ENCODE peak calls at places on chromosomes 5 and 9, in five cellular contexts. One of them, this sample, is unnamed.

GRCh38 chr5:16784843-16785791 is 151.0 kb downstream of the MYO10 start:
- DNase-seq in kidney epithelial cell: no peak
- DNase-seq in PC-9: no peak
- DNase-seq in esophagus squamous epithelium: no peak
- DNase-seq in stimulated activated CD4-positive, alpha-beta T cell treated with anti-CD3 and anti-CD28 coated beads, Interleukin-12 subunit alpha, Interleukin-12 subunit beta, amount 100 ng/mL, for 4 hours: peak
- DNase-seq in this sample: no peak

GRCh38 chr5:90479611-90480385 is 5.1 kb downstream of the POLR3G start:
- DNase-seq in kidney epithelial cell: no peak
- DNase-seq in PC-9: no peak
- DNase-seq in esophagus squamous epithelium: no peak
- DNase-seq in stimulated activated CD4-positive, alpha-beta T cell treated with anti-CD3 and anti-CD28 coated beads, Interleukin-12 subunit alpha, Interleukin-12 subunit beta, amount 100 ng/mL, for 4 hours: no peak
- DNase-seq in this sample: no peak

GRCh38 chr5:138466058-138466899 is 1.0 kb downstream of the EGR1 start:
- DNase-seq in kidney epithelial cell: no peak
- DNase-seq in PC-9: peak
- DNase-seq in esophagus squamous epithelium: no peak
- DNase-seq in stimulated activated CD4-positive, alpha-beta T cell treated with anti-CD3 and anti-CD28 coated beads, Interleukin-12 subunit alpha, Interleukin-12 subunit beta, amount 100 ng/mL, for 4 hours: no peak
- DNase-seq in this sample: peak

GRCh38 chr9:76610009-76610352 is 151.0 kb downstream of the GCNT1 start:
- DNase-seq in kidney epithelial cell: no peak
- DNase-seq in PC-9: no peak
- DNase-seq in esophagus squamous epithelium: no peak
- DNase-seq in stimulated activated CD4-positive, alpha-beta T cell treated with anti-CD3 and anti-CD28 coated beads, Interleukin-12 subunit alpha, Interleukin-12 subunit beta, amount 100 ng/mL, for 4 hours: no peak
- DNase-seq in this sample: peak

GRCh38 chr5:113514263-113514590 is 733 bp downstream of the YTHDC2 start:
- DNase-seq in kidney epithelial cell: no peak
- DNase-seq in PC-9: no peak
- DNase-seq in esophagus squamous epithelium: no peak
- DNase-seq in stimulated activated CD4-positive, alpha-beta T cell treated with anti-CD3 and anti-CD28 coated beads, Interleukin-12 subunit alpha, Interleukin-12 subunit beta, amount 100 ng/mL, for 4 hours: no peak
- DNase-seq in this sample: peak

GRCh38 chr5:111680737-111681413 is 76.1 kb downstream of the NREP start:
- DNase-seq in kidney epithelial cell: peak
- DNase-seq in PC-9: peak
- DNase-seq in esophagus squamous epithelium: no peak
- DNase-seq in stimulated activated CD4-positive, alpha-beta T cell treated with anti-CD3 and anti-CD28 coated beads, Interleukin-12 subunit alpha, Interleukin-12 subunit beta, amount 100 ng/mL, for 4 hours: no peak
- DNase-seq in this sample: no peak

GRCh38 chr9:6443661-6444060 is 30.7 kb downstream of the UHRF2 start:
- DNase-seq in kidney epithelial cell: no peak
- DNase-seq in PC-9: no peak
- DNase-seq in esophagus squamous epithelium: no peak
- DNase-seq in stimulated activated CD4-positive, alpha-beta T cell treated with anti-CD3 and anti-CD28 coated beads, Interleukin-12 subunit alpha, Interleukin-12 subunit beta, amount 100 ng/mL, for 4 hours: no peak
- DNase-seq in this sample: no peak

GRCh38 chr5:142275496-142275895 is 49.3 kb downstream of the SPRY4 start:
- DNase-seq in kidney epithelial cell: no peak
- DNase-seq in PC-9: peak
- DNase-seq in esophagus squamous epithelium: no peak
- DNase-seq in stimulated activated CD4-positive, alpha-beta T cell treated with anti-CD3 and anti-CD28 coated beads, Interleukin-12 subunit alpha, Interleukin-12 subunit beta, amount 100 ng/mL, for 4 hours: no peak
- DNase-seq in this sample: no peak

GRCh38 chr5:156411-157072 is 34.8 kb upstream of the LRRC14B start:
- DNase-seq in kidney epithelial cell: no peak
- DNase-seq in PC-9: no peak
- DNase-seq in esophagus squamous epithelium: no peak
- DNase-seq in stimulated activated CD4-positive, alpha-beta T cell treated with anti-CD3 and anti-CD28 coated beads, Interleukin-12 subunit alpha, Interleukin-12 subunit beta, amount 100 ng/mL, for 4 hours: no peak
- DNase-seq in this sample: no peak

GRCh38 chr5:107153304-107153703 is 517.4 kb downstream of the EFNA5 start:
- DNase-seq in kidney epithelial cell: no peak
- DNase-seq in PC-9: no peak
- DNase-seq in esophagus squamous epithelium: no peak
- DNase-seq in stimulated activated CD4-positive, alpha-beta T cell treated with anti-CD3 and anti-CD28 coated beads, Interleukin-12 subunit alpha, Interleukin-12 subunit beta, amount 100 ng/mL, for 4 hours: no peak
- DNase-seq in this sample: no peak

GRCh38 chr5:59079622-59080620 is 497.0 kb downstream of the RAB3C start:
- DNase-seq in kidney epithelial cell: peak
- DNase-seq in PC-9: peak
- DNase-seq in esophagus squamous epithelium: no peak
- DNase-seq in stimulated activated CD4-positive, alpha-beta T cell treated with anti-CD3 and anti-CD28 coated beads, Interleukin-12 subunit alpha, Interleukin-12 subunit beta, amount 100 ng/mL, for 4 hours: no peak
- DNase-seq in this sample: no peak

GRCh38 chr9:128568470-128569083 is 16.2 kb downstream of the SPTAN1 start:
- DNase-seq in kidney epithelial cell: no peak
- DNase-seq in PC-9: no peak
- DNase-seq in esophagus squamous epithelium: no peak
- DNase-seq in stimulated activated CD4-positive, alpha-beta T cell treated with anti-CD3 and anti-CD28 coated beads, Interleukin-12 subunit alpha, Interleukin-12 subunit beta, amount 100 ng/mL, for 4 hours: no peak
- DNase-seq in this sample: no peak

GRCh38 chr5:78653969-78654368 is 5.4 kb upstream of the LHFPL2 start:
- DNase-seq in kidney epithelial cell: no peak
- DNase-seq in PC-9: no peak
- DNase-seq in esophagus squamous epithelium: no peak
- DNase-seq in stimulated activated CD4-positive, alpha-beta T cell treated with anti-CD3 and anti-CD28 coated beads, Interleukin-12 subunit alpha, Interleukin-12 subunit beta, amount 100 ng/mL, for 4 hours: no peak
- DNase-seq in this sample: no peak

GRCh38 chr5:146344155-146345118 is 5.8 kb downstream of the POU4F3 start:
- DNase-seq in kidney epithelial cell: no peak
- DNase-seq in PC-9: no peak
- DNase-seq in esophagus squamous epithelium: no peak
- DNase-seq in stimulated activated CD4-positive, alpha-beta T cell treated with anti-CD3 and anti-CD28 coated beads, Interleukin-12 subunit alpha, Interleukin-12 subunit beta, amount 100 ng/mL, for 4 hours: no peak
- DNase-seq in this sample: no peak

GRCh38 chr5:26388946-26389345 is 649.4 kb downstream of the CDH9 start:
- DNase-seq in kidney epithelial cell: no peak
- DNase-seq in PC-9: no peak
- DNase-seq in esophagus squamous epithelium: no peak
- DNase-seq in stimulated activated CD4-positive, alpha-beta T cell treated with anti-CD3 and anti-CD28 coated beads, Interleukin-12 subunit alpha, Interleukin-12 subunit beta, amount 100 ng/mL, for 4 hours: no peak
- DNase-seq in this sample: no peak

GRCh38 chr5:40446910-40447309 is 232.8 kb upstream of the PTGER4 start:
- DNase-seq in kidney epithelial cell: peak
- DNase-seq in PC-9: peak
- DNase-seq in esophagus squamous epithelium: no peak
- DNase-seq in stimulated activated CD4-positive, alpha-beta T cell treated with anti-CD3 and anti-CD28 coated beads, Interleukin-12 subunit alpha, Interleukin-12 subunit beta, amount 100 ng/mL, for 4 hours: no peak
- DNase-seq in this sample: peak

GRCh38 chr9:93826209-93826608 is 128.9 kb downstream of the BARX1 start:
- DNase-seq in kidney epithelial cell: no peak
- DNase-seq in PC-9: no peak
- DNase-seq in esophagus squamous epithelium: no peak
- DNase-seq in stimulated activated CD4-positive, alpha-beta T cell treated with anti-CD3 and anti-CD28 coated beads, Interleukin-12 subunit alpha, Interleukin-12 subunit beta, amount 100 ng/mL, for 4 hours: peak
- DNase-seq in this sample: peak

GRCh38 chr9:13279284-13280162 is at the start of gene MPDZ:
- DNase-seq in kidney epithelial cell: no peak
- DNase-seq in PC-9: no peak
- DNase-seq in esophagus squamous epithelium: no peak
- DNase-seq in stimulated activated CD4-positive, alpha-beta T cell treated with anti-CD3 and anti-CD28 coated beads, Interleukin-12 subunit alpha, Interleukin-12 subunit beta, amount 100 ng/mL, for 4 hours: no peak
- DNase-seq in this sample: no peak

GRCh38 chr5:39202594-39203290 is 16.6 kb downstream of the FYB1 start:
- DNase-seq in kidney epithelial cell: no peak
- DNase-seq in PC-9: no peak
- DNase-seq in esophagus squamous epithelium: no peak
- DNase-seq in stimulated activated CD4-positive, alpha-beta T cell treated with anti-CD3 and anti-CD28 coated beads, Interleukin-12 subunit alpha, Interleukin-12 subunit beta, amount 100 ng/mL, for 4 hours: no peak
- DNase-seq in this sample: no peak

GRCh38 chr5:96714951-96715451 is 52.8 kb downstream of the CAST start:
- DNase-seq in kidney epithelial cell: no peak
- DNase-seq in PC-9: peak
- DNase-seq in esophagus squamous epithelium: no peak
- DNase-seq in stimulated activated CD4-positive, alpha-beta T cell treated with anti-CD3 and anti-CD28 coated beads, Interleukin-12 subunit alpha, Interleukin-12 subunit beta, amount 100 ng/mL, for 4 hours: no peak
- DNase-seq in this sample: peak

GRCh38 chr5:169299146-169299545 is 1.8 kb downstream of the SLIT3 start:
- DNase-seq in kidney epithelial cell: no peak
- DNase-seq in PC-9: no peak
- DNase-seq in esophagus squamous epithelium: no peak
- DNase-seq in stimulated activated CD4-positive, alpha-beta T cell treated with anti-CD3 and anti-CD28 coated beads, Interleukin-12 subunit alpha, Interleukin-12 subunit beta, amount 100 ng/mL, for 4 hours: no peak
- DNase-seq in this sample: no peak

GRCh38 chr9:115921301-115921700 is 232.3 kb upstream of the PAPPA start:
- DNase-seq in kidney epithelial cell: no peak
- DNase-seq in PC-9: no peak
- DNase-seq in esophagus squamous epithelium: no peak
- DNase-seq in stimulated activated CD4-positive, alpha-beta T cell treated with anti-CD3 and anti-CD28 coated beads, Interleukin-12 subunit alpha, Interleukin-12 subunit beta, amount 100 ng/mL, for 4 hours: no peak
- DNase-seq in this sample: no peak

GRCh38 chr5:72000707-72001106 is 106.6 kb upstream of the MAP1B start:
- DNase-seq in kidney epithelial cell: no peak
- DNase-seq in PC-9: no peak
- DNase-seq in esophagus squamous epithelium: no peak
- DNase-seq in stimulated activated CD4-positive, alpha-beta T cell treated with anti-CD3 and anti-CD28 coated beads, Interleukin-12 subunit alpha, Interleukin-12 subunit beta, amount 100 ng/mL, for 4 hours: no peak
- DNase-seq in this sample: no peak

GRCh38 chr9:18820566-18821095 is 212.4 kb downstream of the SAXO1 start:
- DNase-seq in kidney epithelial cell: no peak
- DNase-seq in PC-9: no peak
- DNase-seq in esophagus squamous epithelium: no peak
- DNase-seq in stimulated activated CD4-positive, alpha-beta T cell treated with anti-CD3 and anti-CD28 coated beads, Interleukin-12 subunit alpha, Interleukin-12 subunit beta, amount 100 ng/mL, for 4 hours: no peak
- DNase-seq in this sample: no peak

GRCh38 chr9:35484406-35484805 is 5.5 kb upstream of the RUSC2 start:
- DNase-seq in kidney epithelial cell: no peak
- DNase-seq in PC-9: no peak
- DNase-seq in esophagus squamous epithelium: no peak
- DNase-seq in stimulated activated CD4-positive, alpha-beta T cell treated with anti-CD3 and anti-CD28 coated beads, Interleukin-12 subunit alpha, Interleukin-12 subunit beta, amount 100 ng/mL, for 4 hours: no peak
- DNase-seq in this sample: no peak

GRCh38 chr5:173645897-173646574 is 29.6 kb upstream of the BOD1 start:
- DNase-seq in kidney epithelial cell: no peak
- DNase-seq in PC-9: no peak
- DNase-seq in esophagus squamous epithelium: no peak
- DNase-seq in stimulated activated CD4-positive, alpha-beta T cell treated with anti-CD3 and anti-CD28 coated beads, Interleukin-12 subunit alpha, Interleukin-12 subunit beta, amount 100 ng/mL, for 4 hours: no peak
- DNase-seq in this sample: no peak

GRCh38 chr5:139877129-139877597 is 81.6 kb downstream of the PSD2 start:
- DNase-seq in kidney epithelial cell: no peak
- DNase-seq in PC-9: peak
- DNase-seq in esophagus squamous epithelium: no peak
- DNase-seq in stimulated activated CD4-positive, alpha-beta T cell treated with anti-CD3 and anti-CD28 coated beads, Interleukin-12 subunit alpha, Interleukin-12 subunit beta, amount 100 ng/mL, for 4 hours: no peak
- DNase-seq in this sample: no peak

GRCh38 chr5:124451721-124452383 is 294.6 kb downstream of the ZNF608 start:
- DNase-seq in kidney epithelial cell: no peak
- DNase-seq in PC-9: no peak
- DNase-seq in esophagus squamous epithelium: no peak
- DNase-seq in stimulated activated CD4-positive, alpha-beta T cell treated with anti-CD3 and anti-CD28 coated beads, Interleukin-12 subunit alpha, Interleukin-12 subunit beta, amount 100 ng/mL, for 4 hours: no peak
- DNase-seq in this sample: no peak

GRCh38 chr9:108961151-108961550 is 27.0 kb downstream of the ABITRAM start:
- DNase-seq in kidney epithelial cell: no peak
- DNase-seq in PC-9: no peak
- DNase-seq in esophagus squamous epithelium: no peak
- DNase-seq in stimulated activated CD4-positive, alpha-beta T cell treated with anti-CD3 and anti-CD28 coated beads, Interleukin-12 subunit alpha, Interleukin-12 subunit beta, amount 100 ng/mL, for 4 hours: no peak
- DNase-seq in this sample: no peak

GRCh38 chr5:31095796-31096195 is 97.7 kb upstream of the CDH6 start:
- DNase-seq in kidney epithelial cell: no peak
- DNase-seq in PC-9: no peak
- DNase-seq in esophagus squamous epithelium: no peak
- DNase-seq in stimulated activated CD4-positive, alpha-beta T cell treated with anti-CD3 and anti-CD28 coated beads, Interleukin-12 subunit alpha, Interleukin-12 subunit beta, amount 100 ng/mL, for 4 hours: no peak
- DNase-seq in this sample: no peak

GRCh38 chr9:93899609-93900435 is 55.3 kb downstream of the BARX1 start:
- DNase-seq in kidney epithelial cell: no peak
- DNase-seq in PC-9: no peak
- DNase-seq in esophagus squamous epithelium: no peak
- DNase-seq in stimulated activated CD4-positive, alpha-beta T cell treated with anti-CD3 and anti-CD28 coated beads, Interleukin-12 subunit alpha, Interleukin-12 subunit beta, amount 100 ng/mL, for 4 hours: no peak
- DNase-seq in this sample: no peak

GRCh38 chr5:137209232-137209810 is 289.8 kb downstream of the SPOCK1 start:
- DNase-seq in kidney epithelial cell: no peak
- DNase-seq in PC-9: no peak
- DNase-seq in esophagus squamous epithelium: no peak
- DNase-seq in stimulated activated CD4-positive, alpha-beta T cell treated with anti-CD3 and anti-CD28 coated beads, Interleukin-12 subunit alpha, Interleukin-12 subunit beta, amount 100 ng/mL, for 4 hours: no peak
- DNase-seq in this sample: no peak

GRCh38 chr9:30978000-30978399 is 1406.4 kb upstream of the ACO1 start:
- DNase-seq in kidney epithelial cell: no peak
- DNase-seq in PC-9: no peak
- DNase-seq in esophagus squamous epithelium: no peak
- DNase-seq in stimulated activated CD4-positive, alpha-beta T cell treated with anti-CD3 and anti-CD28 coated beads, Interleukin-12 subunit alpha, Interleukin-12 subunit beta, amount 100 ng/mL, for 4 hours: no peak
- DNase-seq in this sample: no peak

GRCh38 chr9:121765021-121765950 is 113.9 kb downstream of the DAB2IP start:
- DNase-seq in kidney epithelial cell: peak
- DNase-seq in PC-9: peak
- DNase-seq in esophagus squamous epithelium: no peak
- DNase-seq in stimulated activated CD4-positive, alpha-beta T cell treated with anti-CD3 and anti-CD28 coated beads, Interleukin-12 subunit alpha, Interleukin-12 subunit beta, amount 100 ng/mL, for 4 hours: no peak
- DNase-seq in this sample: no peak

GRCh38 chr9:114732842-114733241 is 50.9 kb upstream of the TEX48 start:
- DNase-seq in kidney epithelial cell: no peak
- DNase-seq in PC-9: peak
- DNase-seq in esophagus squamous epithelium: no peak
- DNase-seq in stimulated activated CD4-positive, alpha-beta T cell treated with anti-CD3 and anti-CD28 coated beads, Interleukin-12 subunit alpha, Interleukin-12 subunit beta, amount 100 ng/mL, for 4 hours: no peak
- DNase-seq in this sample: no peak

This sample was measured in Peyer's patch.